ENCODE peak calls at places on chromosome 1, in eight cellular contexts. K is MCF 10A; T is stimulated activated CD4-positive, alpha-beta T cell treated with anti-CD3 and anti-CD28 coated beads, Interleukin-4, amount 100 ng/mL, for 24 hours; G is gastrocnemius medialis; Y is GF-D8; C is left cardiac atrium; M is heart right ventricle; F is activated CD8-positive, alpha-beta memory T cell treated with anti-CD3 and anti-CD28 coated beads for 24 hours. V is an unnamed sample.

GRCh38 chr1:214859647-214860046 is 222.9 kb upstream of the KCNK2 start:
- DNase-seq in Y (no peak), T (no peak), M (no peak), C (no peak), F (no peak), K (no peak), G (no peak), V (no peak)

GRCh38 chr1:229196404-229197224 is 74.3 kb upstream of the RAB4A start:
- DNase-seq in C (no peak), M (no peak), G (no peak), F (no peak), T (no peak), Y (no peak), K (no peak), V (no peak)

GRCh38 chr1:19156676-19157075 is 53.4 kb downstream of the UBR4 start:
- DNase-seq in T (no peak), Y (peak), F (no peak), K (no peak), G (no peak), C (peak), M (peak), V (no peak)

GRCh38 chr1:247906504-247907047 is 11.2 kb downstream of the OR2W3 start:
- DNase-seq in T (peak), G (no peak), Y (no peak), M (no peak), K (peak), C (no peak), F (no peak), V (peak)

GRCh38 chr1:84780000-84780716 is 89.9 kb upstream of the SSX2IP start:
- DNase-seq in C (no peak), G (no peak), Y (peak), M (no peak), K (peak), T (no peak), F (no peak), V (no peak)

GRCh38 chr1:246961939-246962373 is 30.2 kb upstream of the AHCTF1 start:
- DNase-seq in C (peak), M (no peak), F (no peak), G (no peak), Y (peak), T (no peak), K (no peak), V (no peak)

GRCh38 chr1:10283318-10283984 is 73.1 kb downstream of the KIF1B start:
- DNase-seq in M (no peak), Y (no peak), K (no peak), T (peak), G (peak), C (no peak), F (no peak), V (no peak)

GRCh38 chr1:66380452-66381212 is 153.3 kb upstream of the SGIP1 start:
- DNase-seq in Y (no peak), T (peak), C (no peak), M (no peak), F (no peak), G (no peak), K (no peak), V (no peak)

GRCh38 chr1:113895084-113895483 is 7.7 kb upstream of the BCL2L15 start:
- DNase-seq in F (no peak), M (no peak), C (no peak), K (no peak), Y (no peak), T (no peak), G (no peak), V (no peak)

GRCh38 chr1:210655511-210655910 is 326.8 kb downstream of the HHAT start:
- DNase-seq in M (no peak), G (no peak), C (no peak), T (no peak), Y (no peak), K (no peak), F (no peak), V (no peak)

GRCh38 chr1:31706384-31707058 is 2.7 kb upstream of the COL16A1 start:
- DNase-seq in T (no peak), C (no peak), K (no peak), Y (no peak), G (no peak), F (no peak), M (no peak), V (no peak)

GRCh38 chr1:218636548-218636947 is 291.4 kb downstream of the TGFB2 start:
- DNase-seq in Y (no peak), F (no peak), C (no peak), T (no peak), K (no peak), M (no peak), G (no peak), V (no peak)

GRCh38 chr1:36084502-36085115 is 715 bp downstream of the TEKT2 start:
- DNase-seq in F (no peak), T (no peak), M (no peak), Y (no peak), K (no peak), C (no peak), G (no peak), V (no peak)

GRCh38 chr1:63051886-63052285 is 268.0 kb downstream of the ATG4C start:
- DNase-seq in T (no peak), K (no peak), C (no peak), G (no peak), M (no peak), F (no peak), Y (no peak), V (no peak)

GRCh38 chr1:201870397-201870796 is 18.3 kb upstream of the SHISA4 start:
- DNase-seq in M (no peak), G (no peak), T (no peak), C (no peak), K (no peak), Y (no peak), F (no peak), V (no peak)

GRCh38 chr1:247297263-247298123 is 34.2 kb downstream of the ZNF496 start:
- DNase-seq in C (no peak), G (no peak), K (no peak), T (no peak), Y (no peak), M (no peak), F (no peak), V (no peak)

GRCh38 chr1:32998997-32999396 is 34.4 kb upstream of the RNF19B start:
- DNase-seq in G (no peak), C (peak), K (no peak), T (no peak), Y (no peak), F (no peak), M (peak), V (no peak)

GRCh38 chr1:16164821-16165364 is 9.0 kb upstream of the EPHA2 start:
- DNase-seq in Y (no peak), C (peak), K (no peak), M (peak), F (no peak), T (no peak), G (no peak), V (no peak)

GRCh38 chr1:211503542-211503941 is 11.6 kb upstream of the RD3 start:
- DNase-seq in C (no peak), F (no peak), T (no peak), Y (no peak), G (no peak), M (no peak), K (no peak), V (no peak)

GRCh38 chr1:118185083-118185899 is at the start of gene SPAG17:
- DNase-seq in G (peak), M (peak), T (no peak), C (peak), F (no peak), K (no peak), Y (no peak), V (no peak)

GRCh38 chr1:165185161-165185889 is 171.2 kb downstream of the LMX1A start:
- DNase-seq in M (no peak), Y (no peak), G (no peak), K (no peak), T (no peak), C (no peak), F (no peak), V (no peak)

V was measured in RWPE1.